ENCODE peak calls at places on chromosome 12, in four cellular contexts. One of them, this sample, is unnamed.

GRCh38 chr12:50174971-50175715 is 8.0 kb upstream of the CERS5 start:
- DNase-seq in fibroblast of lung: peak; percentile 73
- DNase-seq in substantia nigra: no peak
- DNase-seq in stomach: no peak
- DNase-seq in this sample: peak; percentile 59

GRCh38 chr12:51531284-51531981 is 59.6 kb upstream of the SCN8A start:
- DNase-seq in fibroblast of lung: no peak
- DNase-seq in substantia nigra: no peak
- DNase-seq in stomach: no peak
- DNase-seq in this sample: no peak

GRCh38 chr12:81095470-81096232 is 17.8 kb downstream of the ACSS3 start:
- DNase-seq in fibroblast of lung: peak; percentile 18
- DNase-seq in substantia nigra: no peak
- DNase-seq in stomach: no peak
- DNase-seq in this sample: no peak

GRCh38 chr12:90940872-90941499 is 14.0 kb downstream of the CCER1 start:
- DNase-seq in fibroblast of lung: peak; percentile 63
- DNase-seq in substantia nigra: no peak
- DNase-seq in stomach: no peak
- DNase-seq in this sample: no peak

GRCh38 chr12:69655616-69656336 is 43.3 kb downstream of the BEST3 start:
- DNase-seq in fibroblast of lung: peak; percentile 95
- DNase-seq in substantia nigra: no peak
- DNase-seq in stomach: no peak
- DNase-seq in this sample: no peak

GRCh38 chr12:75994069-75994740 is 37.4 kb downstream of the PHLDA1 start:
- DNase-seq in fibroblast of lung: no peak
- DNase-seq in substantia nigra: no peak
- DNase-seq in stomach: no peak
- DNase-seq in this sample: no peak

GRCh38 chr12:15011162-15011561 is 38.3 kb downstream of the PDE6H start:
- DNase-seq in fibroblast of lung: no peak
- DNase-seq in substantia nigra: no peak
- DNase-seq in stomach: no peak
- DNase-seq in this sample: no peak

GRCh38 chr12:100356646-100357223 is at the start of gene SLC17A8:
- DNase-seq in fibroblast of lung: no peak
- DNase-seq in substantia nigra: no peak
- DNase-seq in stomach: no peak
- DNase-seq in this sample: no peak

GRCh38 chr12:14185441-14186192 is 179.9 kb upstream of the ATF7IP start:
- DNase-seq in fibroblast of lung: peak; percentile 15
- DNase-seq in substantia nigra: peak; percentile 5
- DNase-seq in stomach: peak; percentile 32
- DNase-seq in this sample: peak; percentile 12

GRCh38 chr12:43069768-43070221 is 480.2 kb upstream of the PRICKLE1 start:
- DNase-seq in fibroblast of lung: peak; percentile 92
- DNase-seq in substantia nigra: no peak
- DNase-seq in stomach: no peak
- DNase-seq in this sample: peak; percentile 2

GRCh38 chr12:21764950-21765349 is 9.6 kb downstream of the KCNJ8 start:
- DNase-seq in fibroblast of lung: no peak
- DNase-seq in substantia nigra: no peak
- DNase-seq in stomach: no peak
- DNase-seq in this sample: no peak

DNA sequence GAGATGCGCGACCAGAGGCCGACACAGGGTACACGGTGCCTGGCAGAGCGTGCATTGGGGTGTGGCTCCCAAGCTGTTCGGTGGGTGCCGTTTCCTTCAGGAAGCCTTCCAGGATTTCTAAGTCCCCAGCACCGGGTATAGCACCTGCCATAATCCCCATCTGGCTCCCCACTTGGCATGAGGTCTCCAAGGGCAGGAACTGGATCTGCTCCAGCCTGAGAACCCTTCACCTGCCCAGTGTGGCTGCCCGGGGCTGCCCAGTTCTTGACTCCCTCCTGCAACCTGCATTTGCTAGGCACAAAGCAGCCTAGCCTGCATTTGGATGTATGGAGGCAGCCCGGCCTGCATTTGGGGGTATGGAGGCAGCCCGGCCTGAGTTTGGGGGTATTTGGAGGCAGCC is 69.7 kb downstream of the RFLNA start:
- DNase-seq in fibroblast of lung: no peak
- DNase-seq in substantia nigra: no peak
- DNase-seq in stomach: no peak
- DNase-seq in this sample: no peak
- H3K27ac ChIP-seq in fibroblast of lung: no peak overlapping the region
- H3K27ac ChIP-seq in substantia nigra: peak overlapping the region; percentile 49
- H3K27ac ChIP-seq in stomach: no peak overlapping the region
- H3K27ac ChIP-seq in this sample: no peak overlapping the region

GRCh38 chr12:110075880-110076279 is 27.6 kb upstream of the C12orf76 start:
- DNase-seq in fibroblast of lung: no peak
- DNase-seq in substantia nigra: no peak
- DNase-seq in stomach: no peak
- DNase-seq in this sample: no peak

GRCh38 chr12:110073049-110073831 is 24.9 kb upstream of the C12orf76 start:
- DNase-seq in fibroblast of lung: peak; percentile 20
- DNase-seq in substantia nigra: peak; percentile 93
- DNase-seq in stomach: no peak
- DNase-seq in this sample: peak; percentile 47

GRCh38 chr12:110071504-110071903 is 23.2 kb upstream of the C12orf76 start:
- DNase-seq in fibroblast of lung: no peak
- DNase-seq in substantia nigra: no peak
- DNase-seq in stomach: no peak
- DNase-seq in this sample: no peak

GRCh38 chr12:110071967-110072366 is 23.6 kb upstream of the C12orf76 start:
- DNase-seq in fibroblast of lung: no peak
- DNase-seq in substantia nigra: no peak
- DNase-seq in stomach: no peak
- DNase-seq in this sample: no peak

DNA sequence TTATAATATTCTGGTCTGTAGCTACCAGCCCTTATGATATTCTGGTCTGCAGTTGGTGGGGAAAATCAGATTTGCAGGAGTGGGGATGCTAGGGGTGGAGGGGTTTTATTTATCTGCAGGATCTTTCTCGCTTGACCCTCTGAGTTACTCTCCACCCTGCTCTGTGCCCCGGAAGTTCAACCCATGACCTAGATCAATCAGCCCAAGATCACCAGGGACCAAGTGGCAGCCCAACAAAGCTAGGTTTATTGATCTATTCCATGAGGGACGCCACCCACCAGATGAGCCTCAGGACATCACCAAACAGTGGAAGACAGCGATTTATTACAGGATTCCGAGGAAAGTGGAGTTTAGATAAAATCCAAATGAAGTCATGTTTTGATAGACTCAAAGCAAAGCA is 25.8 kb upstream of the C12orf76 start:
- DNase-seq in fibroblast of lung: no peak
- DNase-seq in substantia nigra: peak; percentile 6
- DNase-seq in stomach: no peak
- DNase-seq in this sample: no peak
- H3K27ac ChIP-seq in fibroblast of lung: no peak overlapping the region
- H3K27ac ChIP-seq in substantia nigra: peak overlapping the region; percentile 89
- H3K27ac ChIP-seq in stomach: no peak overlapping the region
- H3K27ac ChIP-seq in this sample: no peak overlapping the region

GRCh38 chr12:113960030-113960429 is 6.1 kb downstream of the RBM19 start:
- DNase-seq in fibroblast of lung: no peak
- DNase-seq in substantia nigra: no peak
- DNase-seq in stomach: no peak
- DNase-seq in this sample: no peak

GRCh38 chr12:113957627-113958026 is 8.5 kb downstream of the RBM19 start:
- DNase-seq in fibroblast of lung: no peak
- DNase-seq in substantia nigra: no peak
- DNase-seq in stomach: no peak
- DNase-seq in this sample: no peak

GRCh38 chr12:113961921-113962710 is 4.0 kb downstream of the RBM19 start:
- DNase-seq in fibroblast of lung: peak; percentile 12
- DNase-seq in substantia nigra: no peak
- DNase-seq in stomach: no peak
- DNase-seq in this sample: no peak

GRCh38 chr12:113958108-113958507 is 8.0 kb downstream of the RBM19 start:
- DNase-seq in fibroblast of lung: no peak
- DNase-seq in substantia nigra: no peak
- DNase-seq in stomach: no peak
- DNase-seq in this sample: no peak

DNA sequence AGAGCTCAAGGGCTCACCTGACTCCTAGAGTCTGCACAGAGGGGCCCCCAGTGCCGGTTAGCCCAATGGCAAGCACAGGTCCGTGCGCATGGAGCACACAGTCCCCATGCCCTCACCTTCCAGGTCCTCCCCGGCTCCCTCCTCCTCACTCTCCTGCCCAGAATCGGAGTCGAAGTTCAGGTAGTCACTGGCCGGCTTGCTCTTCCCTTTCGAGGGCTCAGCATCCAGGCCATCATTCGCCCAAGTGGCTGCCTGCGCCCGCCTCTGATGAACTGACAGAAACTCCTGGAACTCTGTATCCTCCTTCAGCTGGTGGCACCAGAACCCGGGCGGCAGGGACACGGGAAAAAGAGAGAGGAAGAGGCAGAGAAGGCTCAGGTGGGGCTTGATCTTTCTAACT is 7.0 kb downstream of the RBM19 start:
- DNase-seq in fibroblast of lung: no peak
- DNase-seq in substantia nigra: no peak
- DNase-seq in stomach: no peak
- DNase-seq in this sample: no peak
- H3K27ac ChIP-seq in fibroblast of lung: no peak overlapping the region
- H3K27ac ChIP-seq in substantia nigra: no peak overlapping the region
- H3K27ac ChIP-seq in stomach: no peak overlapping the region
- H3K27ac ChIP-seq in this sample: no peak overlapping the region

DNA sequence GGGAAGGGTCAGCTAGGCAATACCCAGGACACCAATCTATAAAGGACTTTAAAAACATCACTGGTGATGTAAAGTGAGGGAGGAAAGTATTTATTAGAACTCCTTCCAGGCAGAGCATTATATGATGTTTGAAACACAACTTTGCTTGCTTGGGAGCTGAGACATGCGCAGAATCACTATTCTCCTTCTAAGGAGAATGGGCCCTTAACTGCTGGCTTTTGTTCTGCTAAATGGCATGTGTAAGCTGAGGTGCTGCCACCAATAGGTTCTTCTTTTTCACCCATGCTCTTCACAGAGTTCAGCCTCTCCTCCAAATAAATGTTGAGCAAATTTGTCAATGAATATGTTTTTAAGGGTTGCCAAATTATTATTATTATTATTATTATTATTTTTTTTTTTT is 3.9 kb downstream of the STAC3 start:
- DNase-seq in fibroblast of lung: no peak
- DNase-seq in substantia nigra: no peak
- DNase-seq in stomach: no peak
- DNase-seq in this sample: no peak
- H3K27ac ChIP-seq in fibroblast of lung: no peak overlapping the region
- H3K27ac ChIP-seq in substantia nigra: no peak overlapping the region
- H3K27ac ChIP-seq in stomach: no peak overlapping the region
- H3K27ac ChIP-seq in this sample: no peak overlapping the region

GRCh38 chr12:57751432-57751787 is 700 bp downstream of the CDK4 start:
- DNase-seq in fibroblast of lung: no peak
- DNase-seq in substantia nigra: no peak
- DNase-seq in stomach: no peak
- DNase-seq in this sample: no peak

GRCh38 chr12:57749061-57749460 is 3.0 kb downstream of the CDK4 start:
- DNase-seq in fibroblast of lung: no peak
- DNase-seq in substantia nigra: no peak
- DNase-seq in stomach: no peak
- DNase-seq in this sample: no peak

GRCh38 chr12:57751788-57752667 is at the start of gene CDK4:
- DNase-seq in fibroblast of lung: peak; percentile 100
- DNase-seq in substantia nigra: peak; percentile 100
- DNase-seq in stomach: peak; percentile 98
- DNase-seq in this sample: peak; percentile 100

GRCh38 chr12:57752668-57753000 is 524 bp upstream of the CDK4 start:
- DNase-seq in fibroblast of lung: no peak
- DNase-seq in substantia nigra: no peak
- DNase-seq in stomach: no peak
- DNase-seq in this sample: no peak

GRCh38 chr12:57750561-57751431 is 1.3 kb downstream of the CDK4 start:
- DNase-seq in fibroblast of lung: no peak
- DNase-seq in substantia nigra: no peak
- DNase-seq in stomach: no peak
- DNase-seq in this sample: no peak
- H3K27ac ChIP-seq in fibroblast of lung: peak overlapping the region; percentile 98
- H3K27ac ChIP-seq in substantia nigra: peak overlapping the region; percentile 87
- H3K27ac ChIP-seq in stomach: peak overlapping the region; percentile 90
- H3K27ac ChIP-seq in this sample: peak overlapping the region; percentile 84

GRCh38 chr12:57898308-57898970 is 42.9 kb upstream of the ATP23 start:
- DNase-seq in fibroblast of lung: no peak
- DNase-seq in substantia nigra: no peak
- DNase-seq in stomach: no peak
- DNase-seq in this sample: no peak

GRCh38 chr12:57897296-57897974 is 43.9 kb upstream of the ATP23 start:
- DNase-seq in fibroblast of lung: no peak
- DNase-seq in substantia nigra: no peak
- DNase-seq in stomach: no peak
- DNase-seq in this sample: no peak

GRCh38 chr12:57896139-57896436 is 45.3 kb upstream of the ATP23 start:
- DNase-seq in fibroblast of lung: no peak
- DNase-seq in substantia nigra: no peak
- DNase-seq in stomach: no peak
- DNase-seq in this sample: no peak

GRCh38 chr12:57895337-57896138 is 45.8 kb upstream of the ATP23 start:
- DNase-seq in fibroblast of lung: no peak
- DNase-seq in substantia nigra: no peak
- DNase-seq in stomach: no peak
- DNase-seq in this sample: no peak

DNA sequence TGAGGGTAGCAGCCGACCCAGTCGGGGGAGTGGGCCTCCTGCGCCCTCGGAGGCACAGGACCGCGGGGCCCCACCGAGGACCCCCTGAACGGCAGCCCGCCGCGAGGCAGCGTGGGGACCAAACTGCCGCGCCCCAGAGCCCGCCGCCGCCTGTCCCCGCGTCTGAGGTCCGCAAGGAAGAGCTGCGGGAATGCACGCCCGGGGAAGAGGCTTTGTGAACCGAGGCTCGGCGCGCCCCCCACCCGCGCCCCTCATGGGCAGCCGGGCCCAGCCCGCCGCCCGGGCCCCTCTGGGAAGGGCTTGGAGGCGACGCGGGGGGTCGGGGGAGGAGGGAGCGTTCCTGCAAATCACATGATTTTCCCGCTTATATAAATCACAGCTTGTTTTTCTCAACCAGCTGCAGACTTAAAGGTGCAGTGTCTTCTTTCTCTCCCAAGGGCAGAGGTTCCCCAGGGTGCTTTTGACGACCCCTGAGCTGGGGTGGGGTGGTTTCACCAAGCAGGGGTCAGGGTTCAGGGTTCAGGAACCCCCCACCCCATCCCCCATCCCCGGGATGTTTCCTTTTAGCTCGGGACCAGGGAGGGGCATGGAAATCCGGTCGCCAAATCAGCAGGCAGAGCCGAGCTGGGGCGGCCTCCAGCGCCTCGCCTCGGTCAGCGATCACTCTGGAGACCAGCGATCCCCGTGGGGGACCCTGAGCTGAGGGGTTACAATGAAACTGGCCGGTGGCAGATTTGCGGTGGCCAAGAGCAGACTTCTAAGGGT is 44.7 kb upstream of the ATP23 start:
- DNase-seq in fibroblast of lung: peak; percentile 70
- DNase-seq in substantia nigra: peak; percentile 79
- DNase-seq in stomach: peak; percentile 61
- DNase-seq in this sample: peak; percentile 77
- H3K27ac ChIP-seq in fibroblast of lung: peak overlapping the region; percentile 93
- H3K27ac ChIP-seq in substantia nigra: peak overlapping the region; percentile 96
- H3K27ac ChIP-seq in stomach: peak overlapping the region; percentile 97
- H3K27ac ChIP-seq in this sample: peak overlapping the region; percentile 98